ENCODE peak calls at places on chromosomes 7 and 10, in ten cellular contexts. N is ascending aorta, V is cardiac muscle cell, P is IMR-90, L is Caco-2, H is GM23338, S is dorsolateral prefrontal cortex, I is sigmoid colon, A is fibroblast of lung, Q is GM12878. E is an unnamed sample.

GRCh38 chr7:51961804-51962203 is 645.2 kb upstream of the COBL start:
- DNase-seq in N (no peak), V (no peak), P (no peak), L (no peak), H (no peak), S (no peak), I (no peak), A (no peak), Q (no peak), E (no peak)

GRCh38 chr10:133459454-133460207 is 5.9 kb downstream of the SCART1 start:
- DNase-seq in N (peak; percentile 58), V (no peak), P (no peak), L (no peak), H (peak; percentile 15), S (no peak), I (no peak), A (no peak), Q (no peak), E (no peak)

GRCh38 chr10:97724341-97724941 is 10.9 kb downstream of the MARVELD1 start:
- DNase-seq in N (no peak), V (no peak), P (peak; percentile 80), L (no peak), H (no peak), S (no peak), I (no peak), A (peak; percentile 63), Q (no peak), E (peak; percentile 81)

GRCh38 chr10:130635528-130635927 is 499.3 kb downstream of the GLRX3 start:
- DNase-seq in N (no peak), V (peak; percentile 13), P (no peak), L (no peak), H (no peak), S (no peak), I (no peak), A (no peak), Q (no peak), E (no peak)

GRCh38 chr7:107972986-107973385 is 30.0 kb downstream of the LAMB1 start:
- DNase-seq in N (no peak), V (no peak), P (no peak), L (no peak), H (no peak), S (no peak), I (peak; percentile 83), A (peak; percentile 51), Q (no peak), E (peak; percentile 94)

GRCh38 chr10:62424026-62424425 is 49.9 kb downstream of the ZNF365 start:
- DNase-seq in N (no peak), V (no peak), P (no peak), L (no peak), H (peak; percentile 12), S (no peak), I (no peak), A (peak; percentile 19), Q (no peak), E (peak; percentile 30)

GRCh38 chr10:124545346-124545745 is 83.7 kb downstream of the LHPP start:
- DNase-seq in N (no peak), V (no peak), P (no peak), L (no peak), H (no peak), S (no peak), I (no peak), A (no peak), Q (no peak), E (no peak)

GRCh38 chr10:103676058-103676785 is 179.2 kb downstream of the SH3PXD2A start:
- DNase-seq in N (peak; percentile 76), V (no peak), P (peak; percentile 34), L (peak; percentile 78), H (no peak), S (no peak), I (peak; percentile 88), A (peak; percentile 60), Q (no peak), E (peak; percentile 74)

GRCh38 chr10:78458983-78459638 is 425.4 kb downstream of the RPS24 start:
- DNase-seq in N (no peak), V (no peak), P (peak; percentile 90), L (peak; percentile 81), H (no peak), S (no peak), I (no peak), A (peak; percentile 52), Q (no peak), E (peak; percentile 81)

GRCh38 chr7:138886501-138886917 is 88.5 kb upstream of the ATP6V0A4 start:
- DNase-seq in N (no peak), V (peak; percentile 48), P (peak; percentile 73), L (peak; percentile 55), H (peak; percentile 70), S (no peak), I (no peak), A (peak; percentile 81), Q (peak; percentile 42), E (peak; percentile 60)

GRCh38 chr7:93704241-93704640 is 129.7 kb upstream of the CALCR start:
- DNase-seq in N (no peak), V (no peak), P (no peak), L (no peak), H (no peak), S (no peak), I (no peak), A (no peak), Q (no peak), E (no peak)

GRCh38 chr7:135512135-135512887 is 2.4 kb upstream of the CNOT4 start:
- DNase-seq in N (no peak), V (peak; percentile 63), P (peak; percentile 52), L (peak; percentile 76), H (peak; percentile 89), S (no peak), I (no peak), A (peak; percentile 68), Q (peak; percentile 37), E (peak; percentile 80)

GRCh38 chr7:114988755-114989154 is 66.9 kb downstream of the MDFIC start:
- DNase-seq in N (no peak), V (no peak), P (peak; percentile 83), L (no peak), H (no peak), S (no peak), I (peak; percentile 53), A (peak; percentile 79), Q (no peak), E (peak; percentile 49)

GRCh38 chr7:1123721-1124120 is 35.8 kb downstream of the GPER1 start:
- DNase-seq in N (peak; percentile 94), V (peak; percentile 81), P (peak; percentile 79), L (peak; percentile 42), H (peak; percentile 87), S (peak; percentile 53), I (peak; percentile 94), A (peak; percentile 88), Q (no peak), E (no peak)

GRCh38 chr7:2904202-2904601 is 60.1 kb upstream of the GNA12 start:
- DNase-seq in N (no peak), V (no peak), P (no peak), L (no peak), H (no peak), S (no peak), I (no peak), A (no peak), Q (no peak), E (no peak)

GRCh38 chr10:98172495-98172894 is 38.0 kb downstream of the R3HCC1L start:
- DNase-seq in N (no peak), V (no peak), P (no peak), L (no peak), H (peak; percentile 15), S (no peak), I (no peak), A (no peak), Q (no peak), E (no peak)

GRCh38 chr7:55550010-55550409 is 22.3 kb downstream of the VOPP1 start:
- DNase-seq in N (no peak), V (no peak), P (no peak), L (no peak), H (no peak), S (no peak), I (no peak), A (no peak), Q (no peak), E (no peak)
- TF ChIP-seq CTCF in N (no peak), V (no peak), P (no peak), L (no peak), H (peak; percentile 54), S (no peak), I (no peak), A (no peak), Q (peak; percentile 70), E (peak; percentile 14)

DNA sequence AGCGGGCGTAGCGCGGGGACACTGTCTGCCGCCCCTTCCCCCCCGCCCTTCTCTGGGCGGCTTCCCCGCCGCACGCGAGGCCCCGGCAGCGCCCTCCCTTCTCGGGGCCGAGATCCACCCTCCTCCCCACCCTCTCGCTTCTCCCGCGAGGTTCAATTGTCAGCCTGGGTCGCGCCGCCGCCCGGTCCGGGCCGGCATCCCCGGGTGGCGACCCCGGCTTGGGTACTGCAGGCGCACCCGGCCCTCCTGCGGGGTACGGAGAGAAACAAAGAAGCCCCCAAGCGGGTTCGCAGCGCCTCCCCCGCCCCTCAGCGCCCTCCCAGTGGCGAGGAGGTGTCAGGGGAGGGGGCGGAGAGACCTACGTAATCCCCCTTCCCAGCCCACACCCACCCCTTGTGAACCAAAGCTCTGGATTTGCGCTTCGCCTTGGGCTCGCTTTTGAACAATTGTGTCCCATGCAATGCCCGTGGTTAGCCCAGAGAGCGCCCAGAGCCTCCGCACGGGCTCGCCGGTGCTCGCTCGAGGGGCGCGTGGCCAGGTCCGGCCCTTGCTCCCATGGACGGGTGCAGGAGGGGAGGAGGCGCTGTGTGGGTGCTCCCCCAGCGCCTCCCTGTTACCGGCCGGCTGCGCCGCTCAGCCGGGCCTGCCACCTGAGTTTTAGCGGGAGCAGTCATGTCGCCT is 634 bp downstream of the HECW1 start:
- DNase-seq in N (no peak), V (peak; percentile 68), P (peak; percentile 49), L (no peak), H (peak; percentile 85), S (no peak), I (peak; percentile 64), A (peak; percentile 63), Q (no peak), E (no peak)
- H3K4me3 ChIP-seq in N (peak overlapping the region; percentile 66), V (peak overlapping the region; percentile 46), P (peak overlapping the region; percentile 39), L (no peak overlapping the region), H (peak overlapping the region; percentile 78), S (peak overlapping the region; percentile 62), I (peak overlapping the region; percentile 53), A (peak overlapping the region; percentile 32), Q (peak overlapping the region; percentile 55), E (no peak overlapping the region)

DNA sequence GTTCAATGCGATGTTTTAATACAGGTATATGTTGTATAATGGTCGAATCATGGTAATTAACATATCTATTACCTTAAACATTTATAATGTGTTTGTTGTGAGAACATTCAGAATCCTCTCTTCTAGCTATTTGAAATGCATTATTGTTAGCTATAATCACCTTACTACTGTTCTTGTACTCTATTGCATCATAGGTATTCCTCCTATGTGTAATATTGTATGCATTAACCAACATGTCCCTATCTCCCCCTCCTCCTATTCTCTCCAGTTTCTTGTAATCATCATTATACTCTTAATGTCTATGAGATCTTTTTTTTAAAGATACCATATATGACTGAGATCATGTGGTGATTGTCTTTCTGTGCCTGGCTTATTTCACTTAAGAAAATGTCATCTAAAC is 235.2 kb downstream of the ATRNL1 start:
- DNase-seq in N (no peak), V (no peak), P (no peak), L (no peak), H (no peak), S (no peak), I (no peak), A (no peak), Q (no peak), E (no peak)
- H3K27me3 ChIP-seq in N (no peaks in the 10 kb centered on the region), V (no peaks in the 10 kb centered on the region), P (no peaks in the 10 kb centered on the region), L (no peaks in the 10 kb centered on the region), H (no peaks in the 10 kb centered on the region), S (no peaks in the 10 kb centered on the region), I (no peaks in the 10 kb centered on the region), A (no peaks in the 10 kb centered on the region), Q (no peaks in the 10 kb centered on the region), E (no peaks in the 10 kb centered on the region)

DNA sequence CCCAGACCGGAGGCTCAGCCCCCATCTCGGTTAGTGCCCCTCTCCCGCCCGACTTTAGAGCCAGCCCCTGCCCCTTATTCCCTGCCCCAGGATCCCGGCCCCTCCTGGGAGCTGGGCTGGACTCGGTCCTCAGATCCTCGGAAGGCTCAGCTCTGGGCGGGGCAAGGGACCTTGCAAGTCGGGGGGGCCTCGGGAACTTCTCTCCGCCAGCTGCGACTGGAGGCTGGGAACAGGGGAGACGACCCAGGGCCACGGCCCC is 2.5 kb downstream of the ADIRF start:
- DNase-seq in N (no peak), V (no peak), P (no peak), L (no peak), H (peak; percentile 76), S (no peak), I (no peak), A (no peak), Q (no peak), E (no peak)
- TF ChIP-seq CTCF in N (no peak), V (no peak), P (no peak), L (no peak), H (no peak), S (no peak), I (no peak), A (no peak), Q (no peak), E (no peak)